ENCODE peak calls at places on chromosomes 11 and 22, in nine cellular contexts. One of them, this sample, is unnamed.

GRCh38 chr22:50276143-50276542 is 6.0 kb upstream of the MAPK11 start:
- DNase-seq in heart right ventricle: peak
- DNase-seq in spleen: peak
- DNase-seq in GM20000: peak
- DNase-seq in suprapubic skin: no peak
- DNase-seq in Peyer's patch: peak
- DNase-seq in CD8-positive, alpha-beta T cell: no peak
- DNase-seq in DND-41: peak
- DNase-seq in psoas muscle: no peak
- DNase-seq in this sample: no peak

GRCh38 chr11:126793596-126793995 is 207.0 kb downstream of the KIRREL3 start:
- DNase-seq in heart right ventricle: no peak
- DNase-seq in spleen: no peak
- DNase-seq in GM20000: no peak
- DNase-seq in suprapubic skin: no peak
- DNase-seq in Peyer's patch: no peak
- DNase-seq in CD8-positive, alpha-beta T cell: no peak
- DNase-seq in DND-41: no peak
- DNase-seq in psoas muscle: no peak
- DNase-seq in this sample: no peak

GRCh38 chr11:121297872-121298271 is 5.3 kb downstream of the SC5D start:
- DNase-seq in heart right ventricle: no peak
- DNase-seq in spleen: no peak
- DNase-seq in GM20000: no peak
- DNase-seq in suprapubic skin: no peak
- DNase-seq in Peyer's patch: no peak
- DNase-seq in CD8-positive, alpha-beta T cell: no peak
- DNase-seq in DND-41: no peak
- DNase-seq in psoas muscle: no peak
- DNase-seq in this sample: no peak

GRCh38 chr22:50011447-50012200 is 941 bp downstream of the IL17REL start:
- DNase-seq in heart right ventricle: no peak
- DNase-seq in spleen: no peak
- DNase-seq in GM20000: no peak
- DNase-seq in suprapubic skin: peak
- DNase-seq in Peyer's patch: peak
- DNase-seq in CD8-positive, alpha-beta T cell: no peak
- DNase-seq in DND-41: no peak
- DNase-seq in psoas muscle: no peak
- DNase-seq in this sample: peak

GRCh38 chr11:60762851-60763691 is 6.4 kb downstream of the MS4A15 start:
- DNase-seq in heart right ventricle: no peak
- DNase-seq in spleen: peak
- DNase-seq in GM20000: peak
- DNase-seq in suprapubic skin: no peak
- DNase-seq in Peyer's patch: peak
- DNase-seq in CD8-positive, alpha-beta T cell: no peak
- DNase-seq in DND-41: no peak
- DNase-seq in psoas muscle: no peak
- DNase-seq in this sample: no peak

GRCh38 chr11:65442952-65443351 is 20.4 kb downstream of the NEAT1 start:
- DNase-seq in heart right ventricle: no peak
- DNase-seq in spleen: no peak
- DNase-seq in GM20000: no peak
- DNase-seq in suprapubic skin: peak
- DNase-seq in Peyer's patch: no peak
- DNase-seq in CD8-positive, alpha-beta T cell: no peak
- DNase-seq in DND-41: no peak
- DNase-seq in psoas muscle: no peak
- DNase-seq in this sample: no peak

GRCh38 chr11:61800331-61801281 is 7.9 kb downstream of the FEN1 start:
- DNase-seq in heart right ventricle: no peak
- DNase-seq in spleen: no peak
- DNase-seq in GM20000: no peak
- DNase-seq in suprapubic skin: no peak
- DNase-seq in Peyer's patch: no peak
- DNase-seq in CD8-positive, alpha-beta T cell: no peak
- DNase-seq in DND-41: no peak
- DNase-seq in psoas muscle: no peak
- DNase-seq in this sample: no peak

GRCh38 chr11:87473174-87473573 is 435.4 kb downstream of the TMEM135 start:
- DNase-seq in heart right ventricle: no peak
- DNase-seq in spleen: no peak
- DNase-seq in GM20000: no peak
- DNase-seq in suprapubic skin: no peak
- DNase-seq in Peyer's patch: no peak
- DNase-seq in CD8-positive, alpha-beta T cell: no peak
- DNase-seq in DND-41: no peak
- DNase-seq in psoas muscle: no peak
- DNase-seq in this sample: no peak

GRCh38 chr11:64246874-64247728 is at the start of gene PPP1R14B:
- DNase-seq in heart right ventricle: peak
- DNase-seq in spleen: peak
- DNase-seq in GM20000: peak
- DNase-seq in suprapubic skin: peak
- DNase-seq in Peyer's patch: peak
- DNase-seq in CD8-positive, alpha-beta T cell: peak
- DNase-seq in DND-41: peak
- DNase-seq in psoas muscle: peak
- DNase-seq in this sample: peak

GRCh38 chr22:26660961-26661578 is 3.7 kb downstream of the MIAT start:
- DNase-seq in heart right ventricle: no peak
- DNase-seq in spleen: peak
- DNase-seq in GM20000: no peak
- DNase-seq in suprapubic skin: no peak
- DNase-seq in Peyer's patch: no peak
- DNase-seq in CD8-positive, alpha-beta T cell: no peak
- DNase-seq in DND-41: no peak
- DNase-seq in psoas muscle: no peak
- DNase-seq in this sample: no peak

GRCh38 chr11:123316003-123316402 is 114.1 kb upstream of the GRAMD1B start:
- DNase-seq in heart right ventricle: no peak
- DNase-seq in spleen: no peak
- DNase-seq in GM20000: no peak
- DNase-seq in suprapubic skin: no peak
- DNase-seq in Peyer's patch: no peak
- DNase-seq in CD8-positive, alpha-beta T cell: no peak
- DNase-seq in DND-41: no peak
- DNase-seq in psoas muscle: no peak
- DNase-seq in this sample: no peak

GRCh38 chr22:36773935-36774334 is 2.0 kb downstream of the IFT27 start:
- DNase-seq in heart right ventricle: no peak
- DNase-seq in spleen: no peak
- DNase-seq in GM20000: no peak
- DNase-seq in suprapubic skin: no peak
- DNase-seq in Peyer's patch: no peak
- DNase-seq in CD8-positive, alpha-beta T cell: no peak
- DNase-seq in DND-41: peak
- DNase-seq in psoas muscle: no peak
- DNase-seq in this sample: no peak

GRCh38 chr11:1410366-1411291 is 20.9 kb downstream of the BRSK2 start:
- DNase-seq in heart right ventricle: no peak
- DNase-seq in spleen: no peak
- DNase-seq in GM20000: no peak
- DNase-seq in suprapubic skin: no peak
- DNase-seq in Peyer's patch: no peak
- DNase-seq in CD8-positive, alpha-beta T cell: no peak
- DNase-seq in DND-41: no peak
- DNase-seq in psoas muscle: no peak
- DNase-seq in this sample: no peak

GRCh38 chr11:129643031-129643721 is 172.5 kb upstream of the TMEM45B start:
- DNase-seq in heart right ventricle: no peak
- DNase-seq in spleen: no peak
- DNase-seq in GM20000: no peak
- DNase-seq in suprapubic skin: no peak
- DNase-seq in Peyer's patch: no peak
- DNase-seq in CD8-positive, alpha-beta T cell: no peak
- DNase-seq in DND-41: no peak
- DNase-seq in psoas muscle: no peak
- DNase-seq in this sample: no peak

GRCh38 chr22:29004647-29005371 is 56.8 kb downstream of the C22orf31 start:
- DNase-seq in heart right ventricle: peak
- DNase-seq in spleen: no peak
- DNase-seq in GM20000: no peak
- DNase-seq in suprapubic skin: no peak
- DNase-seq in Peyer's patch: peak
- DNase-seq in CD8-positive, alpha-beta T cell: no peak
- DNase-seq in DND-41: peak
- DNase-seq in psoas muscle: peak
- DNase-seq in this sample: peak

GRCh38 chr22:32775957-32776356 is 25.5 kb upstream of the TIMP3 start:
- DNase-seq in heart right ventricle: no peak
- DNase-seq in spleen: no peak
- DNase-seq in GM20000: no peak
- DNase-seq in suprapubic skin: no peak
- DNase-seq in Peyer's patch: no peak
- DNase-seq in CD8-positive, alpha-beta T cell: no peak
- DNase-seq in DND-41: no peak
- DNase-seq in psoas muscle: no peak
- DNase-seq in this sample: no peak

GRCh38 chr11:67370351-67371076 is 2.9 kb downstream of the CLCF1 start:
- DNase-seq in heart right ventricle: no peak
- DNase-seq in spleen: no peak
- DNase-seq in GM20000: no peak
- DNase-seq in suprapubic skin: no peak
- DNase-seq in Peyer's patch: no peak
- DNase-seq in CD8-positive, alpha-beta T cell: no peak
- DNase-seq in DND-41: no peak
- DNase-seq in psoas muscle: no peak
- DNase-seq in this sample: no peak

GRCh38 chr11:117239295-117239694 is 6.8 kb downstream of the RNF214 start:
- DNase-seq in heart right ventricle: no peak
- DNase-seq in spleen: no peak
- DNase-seq in GM20000: no peak
- DNase-seq in suprapubic skin: no peak
- DNase-seq in Peyer's patch: no peak
- DNase-seq in CD8-positive, alpha-beta T cell: no peak
- DNase-seq in DND-41: no peak
- DNase-seq in psoas muscle: no peak
- DNase-seq in this sample: no peak

GRCh38 chr11:11157201-11157600 is 195.8 kb downstream of the CSNK2A3 start:
- DNase-seq in heart right ventricle: no peak
- DNase-seq in spleen: no peak
- DNase-seq in GM20000: no peak
- DNase-seq in suprapubic skin: no peak
- DNase-seq in Peyer's patch: no peak
- DNase-seq in CD8-positive, alpha-beta T cell: peak
- DNase-seq in DND-41: peak
- DNase-seq in psoas muscle: no peak
- DNase-seq in this sample: no peak

GRCh38 chr11:6273188-6273587 is 13.6 kb downstream of the CCKBR start:
- DNase-seq in heart right ventricle: no peak
- DNase-seq in spleen: no peak
- DNase-seq in GM20000: no peak
- DNase-seq in suprapubic skin: no peak
- DNase-seq in Peyer's patch: no peak
- DNase-seq in CD8-positive, alpha-beta T cell: no peak
- DNase-seq in DND-41: no peak
- DNase-seq in psoas muscle: no peak
- DNase-seq in this sample: no peak

DNA sequence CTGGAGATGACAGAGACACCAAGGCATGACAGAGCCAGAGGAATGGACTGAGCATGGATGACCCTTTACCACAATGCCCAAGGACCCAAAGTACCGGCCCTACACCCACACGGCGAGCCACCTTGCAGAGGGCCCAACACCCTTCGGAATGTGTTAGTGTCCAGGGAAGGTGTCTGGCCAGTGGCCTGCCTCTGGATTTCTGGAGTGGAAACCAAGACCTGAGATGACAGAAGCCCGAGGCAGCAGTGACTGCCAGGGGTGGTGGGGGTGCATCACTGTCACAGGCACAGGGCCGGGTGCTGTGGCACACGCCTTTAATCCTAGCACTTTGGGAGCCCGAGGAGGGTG is 28.7 kb downstream of the PDGFB start:
- DNase-seq in heart right ventricle: no peak
- DNase-seq in spleen: peak
- DNase-seq in GM20000: no peak
- DNase-seq in suprapubic skin: peak
- DNase-seq in Peyer's patch: peak
- DNase-seq in CD8-positive, alpha-beta T cell: no peak
- DNase-seq in DND-41: no peak
- DNase-seq in psoas muscle: no peak
- DNase-seq in this sample: no peak
- TF ChIP-seq CTCF in heart right ventricle: peak
- TF ChIP-seq CTCF in spleen: no peak
- TF ChIP-seq CTCF in GM20000: no peak
- TF ChIP-seq CTCF in suprapubic skin: no peak
- TF ChIP-seq CTCF in Peyer's patch: no peak
- TF ChIP-seq CTCF in CD8-positive, alpha-beta T cell: no peak
- TF ChIP-seq CTCF in DND-41: no peak
- TF ChIP-seq CTCF in psoas muscle: no peak
- TF ChIP-seq CTCF in this sample: no peak

DNA sequence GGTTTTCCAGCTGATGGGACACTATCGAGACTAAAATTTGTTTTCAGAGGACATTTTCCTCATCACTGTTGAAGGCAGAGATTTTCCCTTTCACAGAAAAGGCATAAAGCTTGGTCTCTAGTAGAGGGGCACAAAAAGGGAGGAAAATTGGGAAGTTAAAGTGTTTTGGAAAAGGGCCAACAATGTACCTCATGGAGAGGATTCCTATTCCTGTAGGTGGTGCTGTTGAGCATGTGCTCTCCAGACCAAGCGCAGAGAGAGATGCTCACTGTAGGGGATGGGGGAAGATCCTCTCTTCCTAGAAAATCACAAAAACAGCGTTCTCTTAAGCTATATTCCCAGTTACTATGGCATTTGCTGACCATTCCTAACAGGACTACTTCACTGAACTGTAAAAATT is 44.9 kb downstream of the OR4C46 start:
- DNase-seq in heart right ventricle: no peak
- DNase-seq in spleen: no peak
- DNase-seq in GM20000: no peak
- DNase-seq in suprapubic skin: no peak
- DNase-seq in Peyer's patch: no peak
- DNase-seq in CD8-positive, alpha-beta T cell: no peak
- DNase-seq in DND-41: no peak
- DNase-seq in psoas muscle: no peak
- DNase-seq in this sample: no peak
- TF ChIP-seq CTCF in heart right ventricle: no peak
- TF ChIP-seq CTCF in spleen: no peak
- TF ChIP-seq CTCF in GM20000: no peak
- TF ChIP-seq CTCF in suprapubic skin: no peak
- TF ChIP-seq CTCF in Peyer's patch: no peak
- TF ChIP-seq CTCF in CD8-positive, alpha-beta T cell: no peak
- TF ChIP-seq CTCF in DND-41: peak
- TF ChIP-seq CTCF in psoas muscle: no peak
- TF ChIP-seq CTCF in this sample: no peak

GRCh38 chr11:95363710-95364109 is 132.7 kb upstream of the SESN3 start:
- DNase-seq in heart right ventricle: no peak
- DNase-seq in spleen: no peak
- DNase-seq in GM20000: no peak
- DNase-seq in suprapubic skin: no peak
- DNase-seq in Peyer's patch: no peak
- DNase-seq in CD8-positive, alpha-beta T cell: no peak
- DNase-seq in DND-41: no peak
- DNase-seq in psoas muscle: no peak
- DNase-seq in this sample: no peak
- TF ChIP-seq CTCF in heart right ventricle: no peak
- TF ChIP-seq CTCF in spleen: no peak
- TF ChIP-seq CTCF in GM20000: no peak
- TF ChIP-seq CTCF in suprapubic skin: no peak
- TF ChIP-seq CTCF in Peyer's patch: no peak
- TF ChIP-seq CTCF in CD8-positive, alpha-beta T cell: no peak
- TF ChIP-seq CTCF in DND-41: no peak
- TF ChIP-seq CTCF in psoas muscle: no peak
- TF ChIP-seq CTCF in this sample: peak

GRCh38 chr22:43537019-43537585 is 125.3 kb downstream of the MPPED1 start:
- DNase-seq in heart right ventricle: no peak
- DNase-seq in spleen: no peak
- DNase-seq in GM20000: no peak
- DNase-seq in suprapubic skin: no peak
- DNase-seq in Peyer's patch: no peak
- DNase-seq in CD8-positive, alpha-beta T cell: no peak
- DNase-seq in DND-41: peak
- DNase-seq in psoas muscle: no peak
- DNase-seq in this sample: no peak
- TF ChIP-seq CTCF in heart right ventricle: no peak
- TF ChIP-seq CTCF in spleen: no peak
- TF ChIP-seq CTCF in GM20000: no peak
- TF ChIP-seq CTCF in suprapubic skin: no peak
- TF ChIP-seq CTCF in Peyer's patch: no peak
- TF ChIP-seq CTCF in CD8-positive, alpha-beta T cell: no peak
- TF ChIP-seq CTCF in DND-41: peak
- TF ChIP-seq CTCF in psoas muscle: no peak
- TF ChIP-seq CTCF in this sample: no peak

This sample was measured in progenitor cell of endocrine pancreas.